ENCODE peak calls at places on chromosomes 7 and 10, in four cellular contexts. B is tibial artery, G is lower lobe of right lung, L is uterus. K is an unnamed sample.

GRCh38 chr10:125344573-125345121 is 184.3 kb upstream of the CTBP2 start:
- DNase-seq in B (no peak), G (no peak), L (no peak), K (no peak)

GRCh38 chr10:77279207-77279606 is 358.4 kb downstream of the KCNMA1 start:
- DNase-seq in B (no peak), G (no peak), L (peak; percentile 49), K (no peak)

GRCh38 chr7:154777489-154777888 is 225.4 kb downstream of the PAXIP1 start:
- DNase-seq in B (no peak), G (no peak), L (no peak), K (no peak)

GRCh38 chr7:141697211-141697871 is 4.6 kb downstream of the DENND11 start:
- DNase-seq in B (no peak), G (no peak), L (no peak), K (peak; percentile 60)

GRCh38 chr10:88990528-88991160 is at the start of gene FAS:
- DNase-seq in B (peak; percentile 90), G (peak; percentile 89), L (peak; percentile 79), K (peak; percentile 95)

GRCh38 chr10:67520924-67521520 is 175.0 kb downstream of the CTNNA3 start:
- DNase-seq in B (no peak), G (no peak), L (peak; percentile 14), K (peak; percentile 75)

GRCh38 chr10:30988831-30989458 is 42.7 kb downstream of the ZNF438 start:
- DNase-seq in B (no peak), G (no peak), L (no peak), K (no peak)

GRCh38 chr7:27967639-27968038 is 213.0 kb downstream of the JAZF1 start:
- DNase-seq in B (no peak), G (no peak), L (no peak), K (no peak)

GRCh38 chr10:2813277-2813676 is 254.1 kb upstream of the PFKP start:
- DNase-seq in B (no peak), G (no peak), L (no peak), K (no peak)

GRCh38 chr7:82167568-82168314 is 275.8 kb downstream of the CACNA2D1 start:
- DNase-seq in B (no peak), G (no peak), L (no peak), K (no peak)

GRCh38 chr7:82173400-82174021 is 270.1 kb downstream of the CACNA2D1 start:
- DNase-seq in B (no peak), G (no peak), L (no peak), K (no peak)

GRCh38 chr7:82175319-82175718 is 268.3 kb downstream of the CACNA2D1 start:
- DNase-seq in B (no peak), G (no peak), L (no peak), K (no peak)

GRCh38 chr7:82172896-82173295 is 270.7 kb downstream of the CACNA2D1 start:
- DNase-seq in B (no peak), G (no peak), L (no peak), K (no peak)

DNA sequence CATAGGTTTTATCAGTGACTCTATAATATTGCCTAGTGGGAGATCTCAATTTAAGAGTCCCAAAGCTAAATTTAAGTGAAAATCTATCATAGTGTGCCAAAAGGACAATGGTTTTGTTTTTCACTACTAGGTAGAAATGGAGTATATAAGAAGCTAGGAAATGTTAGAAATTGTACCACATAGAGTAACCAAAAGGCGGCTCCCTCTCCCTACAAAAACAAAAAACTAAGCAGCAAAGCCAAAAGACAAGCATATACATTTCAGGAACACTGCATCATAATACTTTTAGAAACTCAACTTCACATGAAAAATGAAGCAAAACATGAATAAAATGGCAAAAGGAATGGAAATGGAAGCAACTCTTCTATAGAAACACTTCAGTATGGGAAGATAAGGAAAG is 271.6 kb downstream of the CACNA2D1 start:
- DNase-seq in B (no peak), G (no peak), L (no peak), K (no peak)
- TF ChIP-seq CTCF in B (no peak), G (no peak), L (no peak), K (peak; percentile 26)

GRCh38 chr10:23886355-23886754 is 322.6 kb upstream of the KIAA1217 start:
- DNase-seq in B (no peak), G (no peak), L (no peak), K (peak; percentile 5)
- TF ChIP-seq CTCF in B (no peak), G (no peak), L (no peak), K (no peak)

GRCh38 chr7:127239814-127240213 is 12.9 kb downstream of the GRM8 start:
- DNase-seq in B (no peak), G (no peak), L (no peak), K (peak; percentile 6)
- TF ChIP-seq CTCF in B (no peak), G (no peak), L (no peak), K (peak; percentile 6)

GRCh38 chr7:157787275-157787701 is 450.5 kb downstream of the DNAJB6 start:
- DNase-seq in B (no peak), G (no peak), L (no peak), K (no peak)
- TF ChIP-seq CTCF in B (no peak), G (no peak), L (no peak), K (no peak)

DNA sequence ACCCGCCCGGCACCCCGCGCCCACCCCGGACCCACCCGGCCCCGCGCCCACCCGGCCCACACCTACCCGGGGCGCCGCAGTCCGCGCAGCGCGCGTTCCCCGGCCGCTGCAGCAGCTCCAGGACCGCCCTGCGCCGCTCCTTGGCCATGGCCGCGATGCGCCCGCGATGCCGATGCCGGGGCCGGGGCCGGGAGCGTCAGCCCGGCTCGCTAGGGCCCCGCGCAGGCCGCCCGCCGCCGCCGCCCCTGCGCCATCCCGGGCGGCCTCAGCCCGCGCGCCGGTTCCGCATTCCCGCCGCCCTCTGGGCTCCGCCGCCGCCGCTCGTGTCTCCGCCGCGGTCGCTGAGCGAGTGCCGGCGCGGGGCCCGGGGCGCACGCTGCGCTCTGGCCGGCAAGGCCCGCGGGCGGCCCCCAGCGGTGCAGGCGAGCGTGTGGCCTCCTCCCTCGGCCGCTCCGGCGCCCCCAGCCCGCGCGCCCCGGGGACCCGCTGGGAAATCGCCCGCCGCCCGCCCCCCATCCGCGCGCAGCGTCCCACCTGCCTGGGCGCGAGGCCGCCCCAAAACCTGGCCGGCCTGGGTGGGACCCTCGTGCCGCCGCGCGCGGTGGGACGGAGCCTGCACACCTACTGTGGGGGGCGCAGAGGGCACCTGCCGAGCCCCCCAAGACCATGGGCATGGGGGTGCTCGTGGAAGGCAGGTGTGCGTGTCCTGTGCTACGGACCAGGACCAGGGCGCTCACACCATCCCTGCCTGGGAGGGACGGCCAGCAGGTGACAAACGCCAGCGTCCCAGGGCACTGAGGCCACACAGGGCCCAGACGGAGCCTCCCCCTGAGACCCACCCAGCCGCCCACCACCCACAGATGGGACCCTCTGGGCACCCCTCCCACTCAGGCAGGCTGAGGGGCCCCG is at the start of gene ADAP1:
- DNase-seq in B (peak; percentile 66), G (peak; percentile 76), L (peak; percentile 7), K (peak; percentile 49)
- TF ChIP-seq CTCF in B (peak; percentile 24), G (no peak), L (peak; percentile 9), K (no peak)

GRCh38 chr7:114422478-114423217 is 8.0 kb downstream of the FOXP2 start:
- DNase-seq in B (no peak), G (no peak), L (no peak), K (peak; percentile 11)

GRCh38 chr7:114426380-114426779 is 11.8 kb downstream of the FOXP2 start:
- DNase-seq in B (no peak), G (no peak), L (no peak), K (no peak)

GRCh38 chr7:114423218-114423496 is 8.5 kb downstream of the FOXP2 start:
- DNase-seq in B (no peak), G (no peak), L (no peak), K (no peak)

GRCh38 chr7:114428211-114428610 is 13.6 kb downstream of the FOXP2 start:
- DNase-seq in B (no peak), G (no peak), L (no peak), K (no peak)

GRCh38 chr7:114426824-114427223 is 12.2 kb downstream of the FOXP2 start:
- DNase-seq in B (no peak), G (no peak), L (no peak), K (peak; percentile 14)
- TF ChIP-seq CTCF in B (peak; percentile 22), G (no peak), L (peak; percentile 40), K (peak; percentile 34)

GRCh38 chr7:44145969-44146897 is 5.1 kb upstream of the MYL7 start:
- DNase-seq in B (peak; percentile 91), G (peak; percentile 85), L (peak; percentile 89), K (peak; percentile 29)

GRCh38 chr7:44144426-44144967 is 3.4 kb upstream of the MYL7 start:
- DNase-seq in B (peak; percentile 53), G (no peak), L (no peak), K (no peak)

GRCh38 chr7:44147026-44147881 is 6.1 kb upstream of the MYL7 start:
- DNase-seq in B (peak; percentile 61), G (no peak), L (peak; percentile 12), K (no peak)

GRCh38 chr7:44144968-44145418 is 3.9 kb upstream of the MYL7 start:
- DNase-seq in B (peak; percentile 59), G (no peak), L (no peak), K (no peak)

GRCh38 chr7:44145419-44145968 is 4.4 kb upstream of the MYL7 start:
- DNase-seq in B (no peak), G (no peak), L (no peak), K (no peak)
- TF ChIP-seq CTCF in B (no peak), G (no peak), L (no peak), K (no peak)